ENCODE peak calls at places on chromosomes 7 and 10, in nine cellular contexts. B is gastroesophageal sphincter, Z is right cardiac atrium, X is heart left ventricle, K is T-helper 17 cell, C is Right ventricle myocardium superior, O is natural killer cell, Q is naive B cell, U is gastrocnemius medialis. H is an unnamed sample.

GRCh38 chr7:32479574-32480200 is 10.5 kb downstream of the LSM5 start:
- ATAC-seq in B (no peak), Z (peak; percentile 22), X (no peak), K (no peak), C (no peak), O (peak; percentile 55), Q (no peak), U (no peak), H (no peak)

GRCh38 chr10:33143160-33143728 is 185.2 kb upstream of the ITGB1 start:
- ATAC-seq in B (no peak), Z (peak; percentile 56), X (no peak), K (peak; percentile 12), C (no peak), O (no peak), Q (no peak), U (no peak), H (peak; percentile 71)

GRCh38 chr7:107501593-107501992 is 31.7 kb downstream of the GPR22 start:
- ATAC-seq in B (no peak), Z (no peak), X (no peak), K (peak; percentile 59), C (no peak), O (peak; percentile 54), Q (no peak), U (no peak), H (no peak)

GRCh38 chr10:117496616-117497028 is 45.9 kb upstream of the EMX2 start:
- ATAC-seq in B (peak; percentile 74), Z (peak; percentile 89), X (peak; percentile 85), K (peak; percentile 72), C (peak; percentile 95), O (peak; percentile 86), Q (no peak), U (peak; percentile 84), H (peak; percentile 63)

GRCh38 chr10:120614685-120615084 is 157.7 kb downstream of the PLPP4 start:
- ATAC-seq in B (no peak), Z (no peak), X (no peak), K (no peak), C (no peak), O (no peak), Q (no peak), U (no peak), H (no peak)

GRCh38 chr10:43287056-43288007 is 20.5 kb upstream of the RASGEF1A start:
- ATAC-seq in B (no peak), Z (peak; percentile 42), X (peak; percentile 55), K (peak; percentile 86), C (no peak), O (peak; percentile 80), Q (peak; percentile 54), U (no peak), H (peak; percentile 79)

GRCh38 chr10:103463456-103463855 is 4.8 kb upstream of the CALHM1 start:
- ATAC-seq in B (no peak), Z (no peak), X (no peak), K (no peak), C (no peak), O (no peak), Q (no peak), U (no peak), H (no peak)

GRCh38 chr10:6503171-6503570 is 76.9 kb downstream of the PRKCQ start:
- ATAC-seq in B (no peak), Z (no peak), X (no peak), K (no peak), C (no peak), O (no peak), Q (no peak), U (no peak), H (no peak)

GRCh38 chr10:70109064-70109729 is 23.4 kb downstream of the AIFM2 start:
- ATAC-seq in B (no peak), Z (no peak), X (no peak), K (no peak), C (no peak), O (no peak), Q (no peak), U (no peak), H (no peak)

GRCh38 chr7:732094-732541 is 5.0 kb upstream of the PRKAR1B start:
- ATAC-seq in B (peak; percentile 71), Z (peak; percentile 66), X (peak; percentile 77), K (no peak), C (peak; percentile 87), O (no peak), Q (no peak), U (peak; percentile 77), H (no peak)

GRCh38 chr10:75001715-75002350 is 109.6 kb upstream of the SAMD8 start:
- ATAC-seq in B (no peak), Z (peak; percentile 18), X (peak; percentile 45), K (no peak), C (no peak), O (no peak), Q (no peak), U (no peak), H (no peak)

GRCh38 chr10:35464805-35465456 is 128.6 kb downstream of the CCNY start:
- ATAC-seq in B (no peak), Z (no peak), X (no peak), K (no peak), C (no peak), O (no peak), Q (no peak), U (no peak), H (no peak)

GRCh38 chr10:131725736-131726459 is 174.9 kb upstream of the PPP2R2D start:
- ATAC-seq in B (no peak), Z (no peak), X (no peak), K (no peak), C (no peak), O (no peak), Q (no peak), U (no peak), H (no peak)

GRCh38 chr10:61438141-61438984 is 14.8 kb downstream of the TMEM26 start:
- ATAC-seq in B (no peak), Z (no peak), X (no peak), K (no peak), C (no peak), O (no peak), Q (no peak), U (no peak), H (no peak)

GRCh38 chr7:107579546-107579880 is 533 bp upstream of the BCAP29 start:
- ATAC-seq in B (peak; percentile 48), Z (peak; percentile 39), X (no peak), K (no peak), C (peak; percentile 34), O (no peak), Q (no peak), U (peak; percentile 21), H (no peak)

GRCh38 chr10:100653957-100654834 is 91.2 kb upstream of the PAX2 start:
- ATAC-seq in B (no peak), Z (peak; percentile 45), X (no peak), K (peak; percentile 58), C (no peak), O (peak; percentile 39), Q (peak; percentile 29), U (no peak), H (no peak)

GRCh38 chr10:113135025-113135424 is 185.0 kb downstream of the TCF7L2 start:
- ATAC-seq in B (no peak), Z (no peak), X (no peak), K (no peak), C (no peak), O (no peak), Q (no peak), U (no peak), H (no peak)

GRCh38 chr10:101817542-101818118 is 614 bp downstream of the OGA start:
- ATAC-seq in B (peak; percentile 55), Z (peak; percentile 78), X (peak; percentile 52), K (peak; percentile 1), C (peak; percentile 49), O (peak; percentile 1), Q (peak; percentile 1), U (peak; percentile 45), H (peak; percentile 0)

GRCh38 chr7:130063036-130063435 is 7.3 kb upstream of the KLHDC10 start:
- ATAC-seq in B (no peak), Z (no peak), X (no peak), K (peak; percentile 77), C (no peak), O (peak; percentile 72), Q (peak; percentile 70), U (no peak), H (peak; percentile 53)

GRCh38 chr7:106344861-106345260 is 60.1 kb upstream of the NAMPT start:
- ATAC-seq in B (peak; percentile 65), Z (peak; percentile 74), X (peak; percentile 83), K (no peak), C (peak; percentile 75), O (no peak), Q (no peak), U (no peak), H (no peak)

GRCh38 chr7:106774768-106775551 is 90.1 kb upstream of the PIK3CG start:
- ATAC-seq in B (no peak), Z (no peak), X (no peak), K (peak; percentile 25), C (no peak), O (no peak), Q (no peak), U (no peak), H (no peak)

GRCh38 chr10:31706921-31707571 is 221.6 kb downstream of the ARHGAP12 start:
- ATAC-seq in B (peak; percentile 76), Z (peak; percentile 64), X (peak; percentile 84), K (peak; percentile 20), C (peak; percentile 81), O (peak; percentile 39), Q (peak; percentile 20), U (no peak), H (peak; percentile 26)

GRCh38 chr7:91330378-91331295 is 66.4 kb downstream of the FZD1 start:
- ATAC-seq in B (peak; percentile 70), Z (peak; percentile 73), X (no peak), K (no peak), C (peak; percentile 57), O (no peak), Q (no peak), U (peak; percentile 72), H (no peak)

GRCh38 chr10:27482984-27483956 is 20.8 kb upstream of the RAB18 start:
- ATAC-seq in B (no peak), Z (no peak), X (no peak), K (no peak), C (no peak), O (no peak), Q (no peak), U (no peak), H (no peak)

GRCh38 chr10:46541017-46541661 is 15.3 kb downstream of the GPRIN2 start:
- ATAC-seq in B (no peak), Z (peak; percentile 39), X (no peak), K (no peak), C (peak; percentile 28), O (peak; percentile 21), Q (no peak), U (no peak), H (no peak)

GRCh38 chr7:116316838-116317612 is 106.7 kb downstream of the TES start:
- ATAC-seq in B (peak; percentile 91), Z (peak; percentile 98), X (peak; percentile 95), K (no peak), C (peak; percentile 93), O (no peak), Q (no peak), U (peak; percentile 98), H (peak; percentile 92)

GRCh38 chr10:70323143-70323696 is 39.4 kb upstream of the NPFFR1 start:
- ATAC-seq in B (no peak), Z (no peak), X (no peak), K (peak; percentile 55), C (no peak), O (peak; percentile 60), Q (peak; percentile 34), U (no peak), H (no peak)

H was measured in stimulated activated memory B cell treated with anti-CD40 and anti-IgM and Interleukin-4, amounts not matched to agents 10 μg/mL and 1 μg/mL and 100 μg/mL, for 72 hours.